ENCODE peak calls at places on chromosomes 6 and 20, in seven cellular contexts. W is AG10803; Q is activated effector memory CD4-positive, alpha-beta T cell treated with Interleukin-2 at 50 U/mL for 16 hours; A is amniotic stem cell; L is activated gamma-delta T cell; R is left ventricle myocardium inferior; C is AG04449. V is an unnamed sample.

GRCh38 chr6:138162947-138163569 is 1.3 kb downstream of the ARFGEF3 start:
- DNase-seq in R (no peak), W (no peak), A (no peak), C (no peak), Q (no peak), L (no peak), V (no peak)

GRCh38 chr20:10217517-10218410 is 866 bp upstream of the SNAP25 start:
- DNase-seq in A (peak; percentile 33), L (no peak), Q (no peak), W (peak; percentile 67), R (no peak), C (no peak), V (peak; percentile 90)

GRCh38 chr6:26536571-26537159 is 1.5 kb upstream of the HMGN4 start:
- DNase-seq in L (no peak), C (no peak), Q (no peak), R (no peak), A (peak; percentile 20), W (peak; percentile 64), V (no peak)

GRCh38 chr6:50030777-50031562 is 9.2 kb upstream of the DEFB110 start:
- DNase-seq in R (no peak), A (no peak), L (no peak), C (no peak), Q (no peak), W (peak; percentile 1), V (no peak)

GRCh38 chr6:36797055-36797454 is 42.2 kb downstream of the CPNE5 start:
- DNase-seq in R (no peak), A (no peak), L (no peak), Q (no peak), W (no peak), C (no peak), V (no peak)

GRCh38 chr6:165884813-165885765 is 222.0 kb upstream of the PDE10A start:
- DNase-seq in A (no peak), L (peak; percentile 16), R (peak; percentile 81), W (peak; percentile 63), Q (peak; percentile 35), C (no peak), V (peak; percentile 45)

GRCh38 chr20:34883809-34884208 is 7.4 kb downstream of the ACSS2 start:
- DNase-seq in L (no peak), A (no peak), Q (no peak), R (no peak), C (no peak), W (no peak), V (no peak)

GRCh38 chr6:117544725-117545124 is 57.6 kb downstream of the GOPC start:
- DNase-seq in C (no peak), Q (no peak), L (no peak), R (no peak), W (no peak), A (no peak), V (no peak)

GRCh38 chr20:63835031-63835858 is 4.2 kb upstream of the ZBTB46 start:
- DNase-seq in W (peak; percentile 96), C (peak; percentile 87), L (no peak), A (peak; percentile 79), Q (no peak), R (peak; percentile 86), V (peak; percentile 96)

GRCh38 chr6:126228001-126228791 is 111.7 kb upstream of the CENPW start:
- DNase-seq in Q (no peak), R (no peak), L (no peak), W (no peak), A (no peak), C (no peak), V (no peak)

GRCh38 chr6:132907231-132907630 is 92.9 kb downstream of the RPS12 start:
- DNase-seq in C (no peak), L (no peak), A (no peak), R (no peak), Q (no peak), W (peak; percentile 1), V (no peak)

GRCh38 chr20:10040070-10040970 is 5.5 kb downstream of the ANKEF1 start:
- DNase-seq in W (peak; percentile 40), C (peak; percentile 16), R (no peak), A (peak; percentile 26), Q (no peak), L (no peak), V (peak; percentile 13)

GRCh38 chr20:21719592-21720214 is 14.2 kb downstream of the PAX1 start:
- DNase-seq in R (no peak), C (peak; percentile 2), W (peak; percentile 60), L (no peak), A (no peak), Q (no peak), V (peak; percentile 20)

V was measured in AG04450.